ENCODE peak calls at places on chromosomes 12 and 14, in six cellular contexts. One of them, this sample, is unnamed.

GRCh38 chr12:70853326-70853725 is 67.2 kb downstream of the PTPRR start:
- DNase-seq in HepG2: peak
- DNase-seq in AG04449: no peak
- DNase-seq in GM12865: no peak
- DNase-seq in GM10248: no peak
- DNase-seq in IMR-90: peak
- DNase-seq in this sample: peak

GRCh38 chr12:3592856-3593625 is 102.0 kb downstream of the PRMT8 start:
- DNase-seq in GM12865: no peak
- DNase-seq in IMR-90: no peak
- DNase-seq in AG04449: no peak
- DNase-seq in HepG2: no peak
- DNase-seq in GM10248: no peak
- DNase-seq in this sample: no peak

GRCh38 chr12:27571463-27571862 is 47.5 kb downstream of the PPFIBP1 start:
- DNase-seq in IMR-90: peak
- DNase-seq in AG04449: peak
- DNase-seq in GM12865: no peak
- DNase-seq in HepG2: no peak
- DNase-seq in GM10248: no peak
- DNase-seq in this sample: peak

GRCh38 chr14:99363051-99363450 is 91.1 kb upstream of the BCL11B start:
- DNase-seq in AG04449: no peak
- DNase-seq in HepG2: no peak
- DNase-seq in GM10248: no peak
- DNase-seq in IMR-90: no peak
- DNase-seq in GM12865: no peak
- DNase-seq in this sample: no peak

GRCh38 chr14:99460793-99461192 is 19.9 kb downstream of the SETD3 start:
- DNase-seq in HepG2: no peak
- DNase-seq in GM12865: no peak
- DNase-seq in AG04449: no peak
- DNase-seq in IMR-90: no peak
- DNase-seq in GM10248: no peak
- DNase-seq in this sample: peak

GRCh38 chr12:52121848-52122838 is 42.6 kb downstream of the SMIM41 start:
- DNase-seq in IMR-90: peak
- DNase-seq in AG04449: no peak
- DNase-seq in HepG2: no peak
- DNase-seq in GM10248: peak
- DNase-seq in GM12865: peak
- DNase-seq in this sample: peak

GRCh38 chr12:32532415-32532814 is 133.1 kb downstream of the FGD4 start:
- DNase-seq in IMR-90: no peak
- DNase-seq in GM10248: no peak
- DNase-seq in GM12865: no peak
- DNase-seq in HepG2: peak
- DNase-seq in AG04449: no peak
- DNase-seq in this sample: no peak

GRCh38 chr12:50676761-50677160 is 87.1 kb upstream of the ATF1 start:
- DNase-seq in IMR-90: no peak
- DNase-seq in AG04449: no peak
- DNase-seq in GM10248: no peak
- DNase-seq in HepG2: no peak
- DNase-seq in GM12865: no peak
- DNase-seq in this sample: peak

GRCh38 chr12:1927751-1928351 is 9.4 kb upstream of the CACNA2D4 start:
- DNase-seq in GM10248: no peak
- DNase-seq in HepG2: no peak
- DNase-seq in GM12865: no peak
- DNase-seq in AG04449: no peak
- DNase-seq in IMR-90: no peak
- DNase-seq in this sample: no peak

GRCh38 chr12:86712425-86712843 is 456.2 kb upstream of the MGAT4C start:
- DNase-seq in GM10248: no peak
- DNase-seq in AG04449: peak
- DNase-seq in GM12865: no peak
- DNase-seq in HepG2: peak
- DNase-seq in IMR-90: peak
- DNase-seq in this sample: peak

GRCh38 chr14:96567289-96567899 is 65.2 kb downstream of the PAPOLA start:
- DNase-seq in HepG2: peak
- DNase-seq in IMR-90: peak
- DNase-seq in GM12865: peak
- DNase-seq in GM10248: peak
- DNase-seq in AG04449: peak
- DNase-seq in this sample: peak

GRCh38 chr12:92538970-92539749 is 163.6 kb upstream of the PLEKHG7 start:
- DNase-seq in IMR-90: peak
- DNase-seq in AG04449: no peak
- DNase-seq in GM10248: peak
- DNase-seq in GM12865: peak
- DNase-seq in HepG2: no peak
- DNase-seq in this sample: peak

GRCh38 chr12:124441443-124442190 is 125.8 kb downstream of the NCOR2 start:
- DNase-seq in AG04449: peak
- DNase-seq in IMR-90: peak
- DNase-seq in HepG2: no peak
- DNase-seq in GM10248: no peak
- DNase-seq in GM12865: no peak
- DNase-seq in this sample: peak

GRCh38 chr12:122216445-122216844 is 9.4 kb downstream of the DIABLO start:
- DNase-seq in GM10248: no peak
- DNase-seq in GM12865: no peak
- DNase-seq in HepG2: no peak
- DNase-seq in IMR-90: no peak
- DNase-seq in AG04449: no peak
- DNase-seq in this sample: no peak

GRCh38 chr12:113075137-113075683 is 18.7 kb downstream of the DTX1 start:
- DNase-seq in AG04449: no peak
- DNase-seq in GM10248: peak
- DNase-seq in IMR-90: no peak
- DNase-seq in GM12865: peak
- DNase-seq in HepG2: no peak
- DNase-seq in this sample: no peak

GRCh38 chr12:29286081-29286800 is 94.7 kb downstream of the ERGIC2 start:
- DNase-seq in GM12865: no peak
- DNase-seq in AG04449: peak
- DNase-seq in HepG2: no peak
- DNase-seq in GM10248: no peak
- DNase-seq in IMR-90: peak
- DNase-seq in this sample: no peak

GRCh38 chr14:65866422-65866821 is 453.9 kb downstream of the FUT8 start:
- DNase-seq in GM10248: no peak
- DNase-seq in AG04449: no peak
- DNase-seq in HepG2: no peak
- DNase-seq in IMR-90: no peak
- DNase-seq in GM12865: no peak
- DNase-seq in this sample: no peak

GRCh38 chr14:73467377-73467776 is 9.0 kb upstream of the NUMB start:
- DNase-seq in GM12865: no peak
- DNase-seq in IMR-90: peak
- DNase-seq in AG04449: no peak
- DNase-seq in GM10248: no peak
- DNase-seq in HepG2: no peak
- DNase-seq in this sample: peak

GRCh38 chr14:63759454-63759853 is 31.6 kb upstream of the SGPP1 start:
- DNase-seq in GM10248: peak
- DNase-seq in HepG2: no peak
- DNase-seq in AG04449: no peak
- DNase-seq in GM12865: peak
- DNase-seq in IMR-90: peak
- DNase-seq in this sample: no peak

GRCh38 chr12:106328735-106329134 is 26.2 kb downstream of the TCP11L2 start:
- DNase-seq in GM12865: no peak
- DNase-seq in IMR-90: no peak
- DNase-seq in HepG2: no peak
- DNase-seq in GM10248: no peak
- DNase-seq in AG04449: no peak
- DNase-seq in this sample: no peak

GRCh38 chr14:72457641-72458040 is 436.3 kb downstream of the DPF3 start:
- DNase-seq in AG04449: peak
- DNase-seq in HepG2: no peak
- DNase-seq in GM12865: no peak
- DNase-seq in IMR-90: peak
- DNase-seq in GM10248: no peak
- DNase-seq in this sample: peak

GRCh38 chr14:101859538-101859902 is 98.0 kb downstream of the PPP2R5C start:
- DNase-seq in HepG2: no peak
- DNase-seq in IMR-90: no peak
- DNase-seq in AG04449: no peak
- DNase-seq in GM10248: no peak
- DNase-seq in GM12865: no peak
- DNase-seq in this sample: no peak

GRCh38 chr14:55578511-55578910 is 1.5 kb upstream of the KTN1 start:
- DNase-seq in HepG2: no peak
- DNase-seq in AG04449: no peak
- DNase-seq in GM10248: no peak
- DNase-seq in GM12865: no peak
- DNase-seq in IMR-90: no peak
- DNase-seq in this sample: no peak

GRCh38 chr14:50311337-50311973 is 574 bp downstream of the L2HGDH start:
- DNase-seq in AG04449: no peak
- DNase-seq in HepG2: peak
- DNase-seq in GM10248: no peak
- DNase-seq in GM12865: no peak
- DNase-seq in IMR-90: no peak
- DNase-seq in this sample: no peak

GRCh38 chr12:131917711-131918306 is 11.3 kb upstream of the PUS1 start:
- DNase-seq in IMR-90: no peak
- DNase-seq in GM10248: no peak
- DNase-seq in GM12865: no peak
- DNase-seq in AG04449: no peak
- DNase-seq in HepG2: no peak
- DNase-seq in this sample: no peak

GRCh38 chr12:53078425-53079225 is 565 bp downstream of the SPRYD3 start:
- DNase-seq in GM12865: peak
- DNase-seq in GM10248: no peak
- DNase-seq in IMR-90: peak
- DNase-seq in AG04449: no peak
- DNase-seq in HepG2: no peak
- DNase-seq in this sample: peak

GRCh38 chr12:23098110-23099049 is 473.4 kb downstream of the ETNK1 start:
- DNase-seq in HepG2: no peak
- DNase-seq in IMR-90: no peak
- DNase-seq in AG04449: no peak
- DNase-seq in GM12865: no peak
- DNase-seq in GM10248: no peak
- DNase-seq in this sample: no peak

GRCh38 chr14:30725763-30726162 is 103.6 kb downstream of the SCFD1 start:
- DNase-seq in IMR-90: no peak
- DNase-seq in HepG2: no peak
- DNase-seq in GM12865: no peak
- DNase-seq in GM10248: no peak
- DNase-seq in AG04449: no peak
- DNase-seq in this sample: no peak

GRCh38 chr12:49336645-49337584 is at the start of gene C1QL4:
- DNase-seq in GM10248: peak
- DNase-seq in HepG2: peak
- DNase-seq in AG04449: no peak
- DNase-seq in GM12865: peak
- DNase-seq in IMR-90: peak
- DNase-seq in this sample: peak

GRCh38 chr12:13007496-13008233 is 7.6 kb upstream of the HEBP1 start:
- DNase-seq in IMR-90: no peak
- DNase-seq in GM12865: no peak
- DNase-seq in HepG2: no peak
- DNase-seq in GM10248: no peak
- DNase-seq in AG04449: no peak
- DNase-seq in this sample: no peak

GRCh38 chr14:95256011-95256775 is 63.5 kb downstream of the CLMN start:
- DNase-seq in AG04449: no peak
- DNase-seq in GM10248: no peak
- DNase-seq in IMR-90: no peak
- DNase-seq in HepG2: no peak
- DNase-seq in GM12865: no peak
- DNase-seq in this sample: no peak

GRCh38 chr12:27193854-27194544 is 50.1 kb upstream of the STK38L start:
- DNase-seq in GM10248: no peak
- DNase-seq in GM12865: no peak
- DNase-seq in IMR-90: peak
- DNase-seq in HepG2: no peak
- DNase-seq in AG04449: peak
- DNase-seq in this sample: peak

GRCh38 chr12:79186506-79186905 is 321.9 kb downstream of the SYT1 start:
- DNase-seq in AG04449: no peak
- DNase-seq in GM12865: no peak
- DNase-seq in IMR-90: no peak
- DNase-seq in GM10248: no peak
- DNase-seq in HepG2: no peak
- DNase-seq in this sample: no peak

GRCh38 chr12:40711121-40711520 is 18.9 kb downstream of the CNTN1 start:
- DNase-seq in GM10248: no peak
- DNase-seq in AG04449: no peak
- DNase-seq in HepG2: no peak
- DNase-seq in IMR-90: no peak
- DNase-seq in GM12865: no peak
- DNase-seq in this sample: no peak
- TF ChIP-seq CTCF in GM10248: no peak
- TF ChIP-seq CTCF in AG04449: no peak
- TF ChIP-seq CTCF in HepG2: no peak
- TF ChIP-seq CTCF in IMR-90: no peak
- TF ChIP-seq CTCF in GM12865: no peak
- TF ChIP-seq CTCF in this sample: no peak

GRCh38 chr12:115790526-115790925 is 487.0 kb downstream of the MED13L start:
- DNase-seq in GM10248: no peak
- DNase-seq in AG04449: no peak
- DNase-seq in HepG2: no peak
- DNase-seq in GM12865: no peak
- DNase-seq in IMR-90: no peak
- DNase-seq in this sample: no peak
- TF ChIP-seq CTCF in GM10248: no peak
- TF ChIP-seq CTCF in AG04449: no peak
- TF ChIP-seq CTCF in HepG2: no peak
- TF ChIP-seq CTCF in GM12865: no peak
- TF ChIP-seq CTCF in IMR-90: no peak
- TF ChIP-seq CTCF in this sample: no peak

DNA sequence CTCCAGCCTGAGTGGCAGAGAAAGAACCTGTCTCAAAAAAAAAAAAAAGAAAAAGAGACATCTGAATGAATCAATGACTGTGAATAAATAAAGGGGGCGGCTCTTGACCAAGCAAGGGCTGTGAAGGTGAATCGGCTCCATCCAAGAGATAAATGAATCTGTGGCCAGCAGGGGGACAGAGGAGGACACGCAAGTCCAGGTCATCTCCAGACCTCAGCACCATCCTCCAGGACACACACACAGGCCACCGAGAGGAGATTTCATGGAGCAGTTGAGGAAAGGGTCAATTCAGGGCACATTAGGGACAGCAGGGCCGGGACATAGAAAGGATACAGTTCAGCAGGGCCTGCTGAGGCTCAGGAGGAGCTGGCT is 21.6 kb downstream of the TRPV4 start:
- DNase-seq in AG04449: no peak
- DNase-seq in GM12865: no peak
- DNase-seq in HepG2: peak
- DNase-seq in IMR-90: no peak
- DNase-seq in GM10248: no peak
- DNase-seq in this sample: peak
- TF ChIP-seq CTCF in AG04449: no peak
- TF ChIP-seq CTCF in GM12865: no peak
- TF ChIP-seq CTCF in HepG2: peak
- TF ChIP-seq CTCF in IMR-90: peak
- TF ChIP-seq CTCF in GM10248: no peak
- TF ChIP-seq CTCF in this sample: no peak

GRCh38 chr12:100229036-100229635 is 28.5 kb downstream of the ACTR6 start:
- DNase-seq in GM12865: peak
- DNase-seq in IMR-90: peak
- DNase-seq in HepG2: peak
- DNase-seq in AG04449: no peak
- DNase-seq in GM10248: no peak
- DNase-seq in this sample: peak
- TF ChIP-seq CTCF in GM12865: no peak
- TF ChIP-seq CTCF in IMR-90: peak
- TF ChIP-seq CTCF in HepG2: peak
- TF ChIP-seq CTCF in AG04449: peak
- TF ChIP-seq CTCF in GM10248: peak
- TF ChIP-seq CTCF in this sample: peak